ENCODE peak calls at places on chromosomes 12 and 14, in eight cellular contexts. N, Y, C, P, B, F, I and J are unnamed samples.

GRCh38 chr14:101176535-101177205 is 273.1 kb upstream of the RTL1 start:
- DNase-seq in N (peak), Y (no peak), C (no peak), P (no peak), B (peak), F (no peak), I (no peak), J (no peak)

GRCh38 chr12:69330475-69331473 is 17.4 kb upstream of the LYZ start:
- DNase-seq in N (no peak), Y (no peak), C (no peak), P (peak), B (peak), F (no peak), I (peak), J (peak)

GRCh38 chr12:113305281-113305856 is 29.5 kb downstream of the SLC8B1 start:
- DNase-seq in N (no peak), Y (no peak), C (no peak), P (no peak), B (no peak), F (no peak), I (no peak), J (no peak)

GRCh38 chr12:95951515-95951914 is 8.4 kb downstream of the AMDHD1 start:
- DNase-seq in N (no peak), Y (no peak), C (no peak), P (no peak), B (no peak), F (no peak), I (no peak), J (no peak)

GRCh38 chr14:42548349-42548748 is 941.7 kb downstream of the LRFN5 start:
- DNase-seq in N (no peak), Y (no peak), C (no peak), P (no peak), B (no peak), F (no peak), I (no peak), J (no peak)

GRCh38 chr12:95623554-95624170 is 72.4 kb upstream of the USP44 start:
- DNase-seq in N (no peak), Y (peak), C (peak), P (peak), B (peak), F (no peak), I (peak), J (peak)

GRCh38 chr14:68546839-68547238 is 246.0 kb downstream of the ZFP36L1 start:
- DNase-seq in N (no peak), Y (no peak), C (peak), P (no peak), B (no peak), F (no peak), I (no peak), J (no peak)

GRCh38 chr14:64438181-64438839 is 27.0 kb upstream of the AKAP5 start:
- DNase-seq in N (no peak), Y (peak), C (no peak), P (no peak), B (no peak), F (no peak), I (no peak), J (no peak)

GRCh38 chr12:94875525-94875924 is 128.0 kb downstream of the NDUFA12 start:
- DNase-seq in N (no peak), Y (peak), C (no peak), P (no peak), B (peak), F (peak), I (peak), J (no peak)

GRCh38 chr12:2732290-2732689 is 62.5 kb upstream of the FKBP4 start:
- DNase-seq in N (no peak), Y (no peak), C (no peak), P (no peak), B (no peak), F (no peak), I (no peak), J (no peak)

GRCh38 chr12:52044284-52044983 is 6.8 kb upstream of the NR4A1 start:
- DNase-seq in N (peak), Y (no peak), C (peak), P (peak), B (no peak), F (no peak), I (no peak), J (peak)

GRCh38 chr12:33277386-33277785 is 162.2 kb downstream of the SYT10 start:
- DNase-seq in N (no peak), Y (no peak), C (no peak), P (no peak), B (no peak), F (no peak), I (no peak), J (no peak)

GRCh38 chr14:94571950-94572349 is 9.3 kb upstream of the SERPINA5 start:
- DNase-seq in N (no peak), Y (no peak), C (no peak), P (no peak), B (no peak), F (no peak), I (no peak), J (no peak)

GRCh38 chr14:24677956-24678355 is 44.0 kb upstream of the GZMB start:
- DNase-seq in N (no peak), Y (no peak), C (no peak), P (no peak), B (no peak), F (no peak), I (no peak), J (no peak)

GRCh38 chr14:24678801-24679247 is 44.8 kb upstream of the GZMB start:
- DNase-seq in N (peak), Y (peak), C (peak), P (peak), B (peak), F (peak), I (peak), J (peak)

GRCh38 chr14:24680516-24680915 is 46.5 kb upstream of the GZMB start:
- DNase-seq in N (no peak), Y (no peak), C (no peak), P (no peak), B (no peak), F (no peak), I (no peak), J (no peak)

GRCh38 chr14:24679248-24680085 is 45.5 kb upstream of the GZMB start:
- DNase-seq in N (no peak), Y (no peak), C (no peak), P (no peak), B (no peak), F (no peak), I (no peak), J (no peak)

DNA sequence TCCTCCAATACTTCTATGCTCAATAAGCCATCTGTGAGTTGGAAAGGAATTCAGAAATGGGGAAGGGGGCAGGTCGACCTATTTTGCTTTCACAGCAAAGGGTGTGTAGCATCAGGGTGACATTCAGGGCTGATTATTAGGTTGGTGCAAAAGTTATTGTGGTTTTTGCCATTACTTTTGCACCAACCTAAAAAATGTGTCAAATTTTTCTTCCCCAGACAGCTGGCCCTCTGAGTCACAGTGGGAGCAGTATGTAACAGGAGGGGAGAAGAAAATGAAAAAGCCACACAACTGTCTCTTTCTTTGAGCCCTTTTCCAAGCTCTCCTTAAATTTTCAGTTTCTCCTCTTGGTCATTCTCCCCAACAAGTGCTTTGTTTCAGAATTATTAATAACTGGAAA is 47.1 kb upstream of the GZMB start:
- DNase-seq in N (no peak), Y (no peak), C (no peak), P (no peak), B (no peak), F (no peak), I (no peak), J (no peak)
- TF ChIP-seq EP300 in N (no peak), Y (no peak), C (no peak), P (no peak), B (no peak), F (no peak), I (no peak), J (no peak)

GRCh38 chr12:29054790-29055663 is 94.1 kb upstream of the FAR2 start:
- DNase-seq in N (no peak), Y (no peak), C (no peak), P (no peak), B (peak), F (no peak), I (no peak), J (no peak)
- TF ChIP-seq CTCF in N (no peak), Y (no peak), C (no peak), P (no peak), B (no peak), F (no peak), I (no peak), J (no peak)

DNA sequence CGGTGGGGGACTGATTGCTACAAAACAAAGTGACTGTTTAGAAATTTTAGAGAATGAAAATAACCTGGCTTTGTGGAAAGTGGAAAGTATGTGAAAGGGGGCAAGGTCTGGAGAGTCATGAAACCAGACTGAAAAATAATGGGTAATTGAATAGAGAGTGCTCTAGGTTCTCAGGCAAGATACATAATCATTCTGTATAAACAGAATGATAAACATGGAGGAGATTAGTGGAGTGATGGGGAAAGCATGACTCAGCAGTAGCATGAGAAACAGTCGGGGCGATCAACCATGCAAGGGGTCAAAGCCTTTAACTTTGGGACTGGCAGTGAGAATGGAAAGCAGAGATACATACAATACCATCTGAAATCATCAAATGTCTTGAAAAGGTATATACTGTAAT is 332.5 kb downstream of the CCER1 start:
- DNase-seq in N (no peak), Y (no peak), C (no peak), P (no peak), B (no peak), F (no peak), I (no peak), J (no peak)
- H3K27ac ChIP-seq in N (no peak), Y (no peak), C (no peak), P (no peak), B (no peak), F (no peak), I (no peak), J (no peak)

DNA sequence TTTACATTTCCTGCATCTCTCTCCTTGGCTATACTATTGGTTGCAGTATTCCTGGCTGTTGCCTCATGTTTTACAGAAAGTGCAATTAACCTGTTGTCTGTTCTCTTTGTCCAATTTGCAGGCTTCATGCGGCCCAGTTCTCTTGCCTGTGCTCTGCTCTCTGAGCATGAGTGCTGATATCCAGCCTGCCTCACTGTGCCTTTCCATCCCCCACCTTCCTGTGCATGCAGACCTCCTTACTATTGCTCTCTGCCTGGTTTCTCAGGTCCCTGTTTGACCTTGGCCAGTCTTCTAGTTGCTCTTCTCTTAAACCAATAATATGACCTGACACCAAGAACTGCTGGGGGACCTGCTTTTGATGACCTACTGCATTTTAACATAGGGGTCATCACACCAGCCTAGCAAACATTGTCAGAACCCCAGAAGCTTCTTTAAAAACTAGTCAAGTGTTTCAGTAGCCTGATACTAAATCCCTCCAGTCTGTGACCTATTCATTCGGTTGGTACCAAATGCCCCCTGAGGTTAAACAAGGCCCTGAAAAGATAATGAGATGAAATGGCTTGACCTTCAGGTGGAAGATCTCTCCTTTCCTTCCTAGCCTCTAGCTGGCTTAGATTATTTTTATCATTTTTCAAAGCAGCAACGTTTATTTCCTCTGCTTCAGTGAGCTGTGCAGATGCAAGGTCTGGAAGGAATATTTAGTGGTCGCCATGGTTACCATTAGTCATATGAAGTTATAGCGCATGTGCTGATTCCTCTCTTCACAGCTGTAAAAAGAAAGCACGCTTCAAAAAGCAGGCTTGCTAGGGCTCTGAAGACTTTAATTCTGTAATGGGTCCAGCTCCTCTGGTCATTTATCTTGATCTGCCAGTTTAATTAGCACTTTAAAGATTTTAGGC is 216.5 kb downstream of the PHLDA1 start:
- DNase-seq in N (no peak), Y (peak), C (peak), P (no peak), B (peak), F (no peak), I (peak), J (no peak)
- TF ChIP-seq EP300 in N (no peak), Y (no peak), C (peak), P (no peak), B (peak), F (no peak), I (no peak), J (no peak)

GRCh38 chr12:122948605-122949004 is 17.7 kb downstream of the ABCB9 start:
- DNase-seq in N (no peak), Y (no peak), C (no peak), P (no peak), B (no peak), F (no peak), I (no peak), J (no peak)

GRCh38 chr12:122946690-122947271 is 19.5 kb downstream of the ABCB9 start:
- DNase-seq in N (peak), Y (peak), C (peak), P (peak), B (no peak), F (peak), I (peak), J (peak)

GRCh38 chr12:122945047-122945592 is 21.1 kb downstream of the ABCB9 start:
- DNase-seq in N (no peak), Y (no peak), C (no peak), P (no peak), B (no peak), F (no peak), I (no peak), J (no peak)

GRCh38 chr12:122949405-122949804 is 16.9 kb downstream of the ABCB9 start:
- DNase-seq in N (no peak), Y (no peak), C (no peak), P (no peak), B (peak), F (no peak), I (no peak), J (no peak)

GRCh38 chr12:122947352-122947792 is 18.9 kb downstream of the ABCB9 start:
- DNase-seq in N (no peak), Y (no peak), C (no peak), P (peak), B (no peak), F (no peak), I (no peak), J (no peak)
- TF ChIP-seq CTCF in N (no peak), Y (no peak), C (peak), P (peak), B (no peak), F (no peak), I (no peak), J (no peak)

DNA sequence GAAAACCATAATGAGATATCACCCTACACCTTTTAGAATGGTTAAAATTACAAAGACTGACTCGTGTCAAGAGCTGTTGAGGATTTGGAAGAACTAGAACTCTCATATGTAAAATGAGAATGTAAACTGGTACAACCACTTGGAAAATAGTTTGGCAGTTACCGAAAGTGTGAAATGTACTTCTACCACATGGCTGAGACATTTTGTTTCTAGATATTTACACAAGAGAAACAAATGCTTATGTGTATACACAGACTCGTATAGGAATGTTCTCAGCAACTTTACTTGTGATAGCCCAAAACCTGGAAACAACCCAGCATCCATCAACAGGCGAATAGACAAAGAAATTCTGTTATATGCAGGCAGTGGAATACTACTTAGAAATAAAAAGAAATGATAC is 103.0 kb downstream of the BRMS1L start:
- DNase-seq in N (no peak), Y (no peak), C (no peak), P (no peak), B (no peak), F (no peak), I (no peak), J (no peak)
- H3K27ac ChIP-seq in N (no peak), Y (no peak), C (no peak), P (no peak), B (no peak), F (no peak), I (no peak), J (no peak)

GRCh38 chr12:130100634-130101033 is 61.6 kb upstream of the FZD10 start:
- DNase-seq in N (no peak), Y (no peak), C (no peak), P (no peak), B (no peak), F (no peak), I (no peak), J (no peak)

GRCh38 chr12:130098301-130099005 is 63.8 kb upstream of the FZD10 start:
- DNase-seq in N (no peak), Y (no peak), C (no peak), P (no peak), B (no peak), F (no peak), I (no peak), J (no peak)

GRCh38 chr12:130101370-130101769 is 60.9 kb upstream of the FZD10 start:
- DNase-seq in N (no peak), Y (no peak), C (no peak), P (no peak), B (no peak), F (no peak), I (no peak), J (no peak)

GRCh38 chr12:130097342-130097741 is 64.9 kb upstream of the FZD10 start:
- DNase-seq in N (no peak), Y (no peak), C (no peak), P (no peak), B (no peak), F (no peak), I (no peak), J (no peak)

DNA sequence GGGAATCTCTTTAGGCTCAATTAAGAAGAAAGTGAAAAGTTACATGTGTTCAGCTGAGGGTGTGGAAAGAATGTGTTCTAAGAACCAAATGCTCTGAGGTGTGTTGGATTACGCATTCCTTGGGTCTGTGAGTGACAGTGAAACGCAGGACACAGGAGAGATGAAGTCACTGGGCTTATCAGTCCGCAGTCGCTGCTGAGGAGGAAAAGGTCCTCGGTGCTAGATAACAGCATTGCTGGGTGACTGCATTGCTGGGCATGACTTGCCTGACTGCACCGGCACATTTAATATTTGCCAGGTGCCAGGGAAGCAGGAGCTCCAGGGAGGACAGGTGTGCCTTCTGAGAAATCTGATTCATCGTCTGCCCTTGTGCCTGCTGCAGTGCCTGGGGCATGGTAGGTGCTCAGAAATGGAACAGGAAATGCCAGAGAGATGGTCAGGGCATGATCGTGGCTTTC is 64.4 kb upstream of the FZD10 start:
- DNase-seq in N (no peak), Y (no peak), C (no peak), P (no peak), B (no peak), F (no peak), I (peak), J (no peak)
- TF ChIP-seq EP300 in N (no peak), Y (no peak), C (no peak), P (no peak), B (no peak), F (no peak), I (no peak), J (no peak)